ENCODE peak calls at places on chromosomes 12 and 14, in eight cellular contexts. X is stomach, J is PC-9, U is activated B cell treated with CpG ODN at 0.5 μM for 24 hours, Z is lung, L is prostate gland, S is heart left ventricle, W is tibial nerve. Y is an unnamed sample.
A peak's percentile ranks its signal among the peaks of the same experiment; 100 is the strongest.

GRCh38 chr12:50955697-50956096 is 3.4 kb downstream of the HIGD1C start:
- DNase-seq in X (no peak), J (no peak), U (no peak), Z (no peak), L (no peak), S (no peak), W (no peak), Y (no peak)

GRCh38 chr12:53049582-53050318 is at the start of gene TNS2:
- DNase-seq in X (peak; percentile 76), J (no peak), U (no peak), Z (peak; percentile 82), L (no peak), S (peak; percentile 91), W (peak; percentile 90), Y (peak; percentile 44)

GRCh38 chr12:24852420-24852819 is 96.5 kb downstream of the BCAT1 start:
- DNase-seq in X (no peak), J (no peak), U (no peak), Z (no peak), L (no peak), S (no peak), W (no peak), Y (no peak)

GRCh38 chr14:88164906-88165534 is 158.0 kb downstream of the KCNK10 start:
- DNase-seq in X (no peak), J (no peak), U (no peak), Z (no peak), L (no peak), S (no peak), W (no peak), Y (no peak)

GRCh38 chr12:100401660-100402059 is 44.8 kb downstream of the SLC17A8 start:
- DNase-seq in X (no peak), J (no peak), U (no peak), Z (no peak), L (no peak), S (no peak), W (no peak), Y (no peak)

GRCh38 chr12:39660101-39660500 is 40.5 kb upstream of the ABCD2 start:
- DNase-seq in X (no peak), J (no peak), U (no peak), Z (no peak), L (no peak), S (no peak), W (no peak), Y (no peak)

GRCh38 chr14:69335421-69335820 is 62.7 kb downstream of the ERH start:
- DNase-seq in X (no peak), J (peak; percentile 78), U (no peak), Z (no peak), L (peak; percentile 71), S (no peak), W (no peak), Y (no peak)

GRCh38 chr14:73712071-73712506 is 2.1 kb downstream of the PNMA1 start:
- DNase-seq in X (no peak), J (no peak), U (no peak), Z (no peak), L (no peak), S (no peak), W (no peak), Y (no peak)

GRCh38 chr12:131606218-131606899 is 104.5 kb upstream of the SFSWAP start:
- DNase-seq in X (no peak), J (no peak), U (no peak), Z (no peak), L (no peak), S (no peak), W (no peak), Y (no peak)

GRCh38 chr12:60441577-60441976 is 845.7 kb downstream of the SLC16A7 start:
- DNase-seq in X (no peak), J (no peak), U (no peak), Z (no peak), L (no peak), S (no peak), W (no peak), Y (no peak)

GRCh38 chr12:86710110-86710509 is 453.9 kb upstream of the MGAT4C start:
- DNase-seq in X (no peak), J (no peak), U (no peak), Z (no peak), L (no peak), S (no peak), W (no peak), Y (no peak)

GRCh38 chr14:103056322-103057027 is 874 bp downstream of the CDC42BPB start:
- DNase-seq in X (peak; percentile 55), J (peak; percentile 63), U (no peak), Z (peak; percentile 69), L (no peak), S (peak; percentile 87), W (peak; percentile 41), Y (peak; percentile 62)

GRCh38 chr12:15322164-15323054 is at the start of gene PTPRO:
- DNase-seq in X (no peak), J (no peak), U (no peak), Z (no peak), L (no peak), S (no peak), W (no peak), Y (no peak)

GRCh38 chr14:31758941-31759340 is 197.7 kb downstream of the NUBPL start:
- DNase-seq in X (no peak), J (no peak), U (no peak), Z (no peak), L (no peak), S (no peak), W (no peak), Y (no peak)

GRCh38 chr12:119679081-119679480 is 11.1 kb downstream of the PRKAB1 start:
- DNase-seq in X (peak; percentile 70), J (no peak), U (no peak), Z (no peak), L (no peak), S (no peak), W (no peak), Y (no peak)

GRCh38 chr14:99325016-99325415 is 53.0 kb upstream of the BCL11B start:
- DNase-seq in X (no peak), J (no peak), U (no peak), Z (no peak), L (no peak), S (no peak), W (no peak), Y (no peak)

GRCh38 chr14:104900639-104901512 is 23.8 kb upstream of the PLD4 start:
- DNase-seq in X (no peak), J (no peak), U (no peak), Z (no peak), L (no peak), S (no peak), W (no peak), Y (no peak)

DNA sequence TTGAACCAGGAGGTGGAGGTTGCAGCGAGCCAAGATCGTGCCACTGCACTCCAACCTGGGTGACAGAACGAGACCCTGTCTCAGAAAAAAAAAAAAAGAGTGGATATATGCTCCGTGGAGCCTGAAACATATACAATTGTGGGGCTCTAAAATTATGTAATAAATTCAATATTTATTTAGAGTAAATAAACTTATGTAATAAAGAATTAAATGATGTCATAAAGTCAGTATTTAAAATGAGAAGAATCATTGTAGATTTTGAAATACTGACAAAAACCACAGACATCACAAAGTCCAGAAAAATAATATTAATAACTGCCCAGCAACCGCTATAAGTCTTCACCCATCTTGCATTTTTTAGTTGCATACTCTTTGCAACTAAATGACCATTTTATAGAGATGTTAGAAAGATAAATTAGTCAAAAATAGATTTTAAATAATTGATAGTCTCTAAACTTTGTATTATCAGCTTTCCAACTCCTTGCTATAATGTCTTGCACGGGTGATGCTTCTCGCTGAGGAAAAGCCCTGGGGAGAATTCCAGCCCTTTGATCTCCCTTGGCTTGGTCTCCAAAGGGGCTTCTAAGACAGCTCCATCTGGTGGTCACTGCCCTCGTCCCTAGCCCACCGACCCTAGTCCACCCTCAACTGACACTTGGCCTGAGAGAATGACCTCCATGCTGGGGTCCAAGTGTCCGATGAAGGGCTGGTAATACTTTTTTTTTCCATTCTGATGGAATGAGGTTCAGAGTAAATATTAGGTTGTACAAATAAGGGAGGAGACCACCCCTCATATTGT is 7.9 kb upstream of the TMBIM6 start:
- DNase-seq in X (no peak), J (no peak), U (no peak), Z (no peak), L (no peak), S (no peak), W (no peak), Y (no peak)
- TF ChIP-seq CTCF in X (no peak), J (no peak), U (no peak), Z (no peak), L (no peak), S (no peak), W (no peak), Y (no peak)

DNA sequence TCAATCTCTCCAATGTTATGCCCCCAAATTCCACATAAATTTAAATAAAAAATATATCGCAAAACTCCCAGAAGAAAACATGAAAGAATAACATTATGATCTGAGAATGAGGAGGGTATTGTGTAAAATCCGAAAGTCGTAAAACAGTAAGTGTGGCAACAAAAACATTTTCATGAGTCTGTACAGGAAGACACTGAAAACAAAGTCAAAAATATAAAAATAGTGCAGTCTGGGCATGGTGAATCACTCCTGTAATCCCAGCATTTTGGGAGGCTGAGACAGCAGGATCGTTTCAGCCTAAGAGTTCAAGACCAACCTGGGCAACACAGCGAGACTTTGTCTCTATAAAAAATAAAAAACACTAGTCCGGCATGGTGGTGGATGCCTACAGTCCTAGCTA is 57.1 kb downstream of the SPTLC2 start:
- DNase-seq in X (no peak), J (no peak), U (no peak), Z (no peak), L (no peak), S (no peak), W (no peak), Y (no peak)
- TF ChIP-seq CTCF in X (no peak), J (no peak), U (no peak), Z (no peak), L (no peak), S (no peak), W (no peak), Y (no peak)

GRCh38 chr14:24879661-24880381 is 170.1 kb downstream of the STXBP6 start:
- DNase-seq in X (no peak), J (no peak), U (no peak), Z (no peak), L (no peak), S (no peak), W (no peak), Y (no peak)
- TF ChIP-seq CTCF in X (no peak), J (no peak), U (no peak), Z (no peak), L (no peak), S (no peak), W (no peak), Y (no peak)

DNA sequence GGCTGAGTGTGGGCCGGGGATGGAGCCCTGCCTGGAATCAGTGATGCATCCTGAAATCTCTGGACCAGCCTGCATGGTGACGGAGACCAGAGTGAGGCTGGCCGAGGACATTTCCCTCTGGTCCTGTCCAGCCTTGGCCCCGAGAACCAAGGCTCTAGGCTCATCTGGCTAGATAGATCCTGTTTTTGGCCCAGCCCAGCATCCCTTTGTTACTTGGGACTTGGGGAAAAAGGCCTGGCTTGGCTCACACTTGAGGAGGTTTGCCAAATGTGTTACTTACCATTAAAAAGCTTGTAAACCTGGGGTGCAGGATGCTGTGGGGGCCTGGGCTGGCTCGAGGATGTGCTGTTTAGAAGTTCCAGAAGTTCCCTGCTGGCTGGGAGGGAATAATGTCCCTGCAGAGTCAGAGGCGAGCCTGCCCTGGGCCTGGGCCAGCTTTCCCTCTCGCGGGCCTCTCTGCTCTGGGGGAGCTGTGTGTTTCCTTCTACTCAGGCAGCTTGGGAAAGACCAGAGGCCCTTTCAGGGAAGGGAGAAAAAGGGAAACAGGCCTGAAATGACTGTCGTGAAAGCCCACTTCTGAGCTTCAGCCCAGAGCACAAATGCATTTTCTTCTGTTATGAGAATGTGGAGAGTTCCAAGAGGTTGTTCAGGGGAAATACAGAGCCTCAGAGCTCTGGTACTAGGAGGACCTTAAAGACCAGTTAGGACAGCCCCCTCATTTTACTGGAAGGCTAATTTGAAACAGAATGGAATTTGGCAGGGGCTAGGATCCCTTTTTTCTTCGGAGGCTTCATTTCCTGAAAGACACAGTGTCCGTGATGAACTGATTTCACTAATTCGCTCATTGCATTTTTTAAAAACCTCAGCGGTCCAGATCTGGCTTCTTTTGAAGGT is 47.2 kb upstream of the CTDSP2 start:
- DNase-seq in X (peak; percentile 89), J (no peak), U (no peak), Z (peak; percentile 84), L (peak; percentile 80), S (peak; percentile 96), W (peak; percentile 85), Y (peak; percentile 20)
- TF ChIP-seq CTCF in X (no peak), J (no peak), U (no peak), Z (no peak), L (peak; percentile 34), S (peak; percentile 40), W (peak; percentile 56), Y (no peak)

Y was measured in K562.